ENCODE peak calls at places on chromosomes 12 and 14, in five cellular contexts. Q, D, I, V and G are unnamed samples.

GRCh38 chr14:64391113-64391725 is 3.1 kb downstream of the MTHFD1 start:
- DNase-seq in V (no peak), Q (no peak), D (no peak), I (no peak), G (no peak)

GRCh38 chr12:86389949-86390348 is 133.8 kb upstream of the MGAT4C start:
- DNase-seq in D (no peak), I (no peak), Q (no peak), V (no peak), G (no peak)

GRCh38 chr12:1474567-1475153 is 119.7 kb downstream of the FBXL14 start:
- DNase-seq in D (no peak), I (no peak), Q (no peak), V (no peak), G (no peak)

GRCh38 chr12:121033625-121034349 is 5.3 kb downstream of the OASL start:
- DNase-seq in D (peak; percentile 32), Q (peak; percentile 71), V (peak; percentile 64), I (no peak), G (no peak)

GRCh38 chr14:89217876-89218275 is 199.2 kb downstream of the FOXN3 start:
- DNase-seq in D (no peak), Q (no peak), I (no peak), V (no peak), G (no peak)

GRCh38 chr14:59254146-59254910 is 65.9 kb downstream of the DAAM1 start:
- DNase-seq in D (peak; percentile 36), I (peak; percentile 9), V (no peak), Q (no peak), G (no peak)

GRCh38 chr14:66628646-66629045 is 120.7 kb downstream of the GPHN start:
- DNase-seq in D (no peak), Q (no peak), V (no peak), I (no peak), G (no peak)

GRCh38 chr14:103871596-103872480 is 24.5 kb upstream of the PPP1R13B start:
- DNase-seq in V (peak; percentile 75), D (peak; percentile 75), Q (peak; percentile 67), I (no peak), G (no peak)

GRCh38 chr14:100323942-100324307 is 786 bp downstream of the SLC25A47 start:
- DNase-seq in Q (no peak), I (no peak), D (no peak), V (no peak), G (no peak)

GRCh38 chr12:1795785-1796514 is 24.4 kb upstream of the LRTM2 start:
- DNase-seq in V (peak; percentile 90), Q (peak; percentile 94), D (peak; percentile 96), I (peak; percentile 90), G (peak; percentile 92)

GRCh38 chr14:78202976-78203375 is 32.8 kb downstream of the NRXN3 start:
- DNase-seq in I (no peak), V (no peak), D (no peak), Q (no peak), G (no peak)

GRCh38 chr14:51041117-51041531 is 53.8 kb downstream of the TRIM9 start:
- DNase-seq in V (no peak), Q (no peak), I (no peak), D (no peak), G (no peak)

GRCh38 chr14:37241206-37241605 is 43.5 kb downstream of the MIPOL1 start:
- DNase-seq in I (no peak), D (no peak), Q (no peak), V (no peak), G (no peak)

GRCh38 chr14:78297843-78298242 is 127.7 kb downstream of the NRXN3 start:
- DNase-seq in D (no peak), Q (no peak), V (no peak), I (no peak), G (no peak)

GRCh38 chr14:102375126-102375525 is 12.4 kb downstream of the TECPR2 start:
- DNase-seq in I (no peak), Q (no peak), D (no peak), V (no peak), G (no peak)

GRCh38 chr14:70096866-70097265 is 91.9 kb downstream of the SLC8A3 start:
- DNase-seq in V (no peak), I (peak; percentile 5), D (no peak), Q (no peak), G (no peak)

GRCh38 chr14:84129028-84129427 is 1400.9 kb upstream of the FLRT2 start:
- DNase-seq in Q (no peak), D (peak; percentile 16), I (no peak), V (no peak), G (no peak)

GRCh38 chr12:91383106-91383505 is 200.5 kb upstream of the DCN start:
- DNase-seq in D (no peak), Q (no peak), V (no peak), I (no peak), G (no peak)

GRCh38 chr14:99323603-99324185 is 51.7 kb upstream of the BCL11B start:
- DNase-seq in D (no peak), Q (no peak), I (no peak), V (no peak), G (no peak)

GRCh38 chr12:29086325-29087271 is 62.5 kb upstream of the FAR2 start:
- DNase-seq in V (no peak), I (no peak), Q (no peak), D (no peak), G (no peak)

GRCh38 chr12:89671469-89671868 is 37.2 kb downstream of the ATP2B1 start:
- DNase-seq in V (no peak), I (no peak), D (no peak), Q (no peak), G (no peak)

GRCh38 chr12:8887285-8887715 is 27.0 kb upstream of the PHC1 start:
- DNase-seq in V (no peak), I (no peak), D (no peak), Q (no peak), G (no peak)

GRCh38 chr12:67811437-67812361 is 163.2 kb downstream of the DYRK2 start:
- DNase-seq in I (no peak), D (no peak), V (no peak), Q (no peak), G (no peak)

GRCh38 chr12:42904683-42905418 is 315.3 kb upstream of the PRICKLE1 start:
- DNase-seq in I (peak; percentile 48), V (no peak), Q (no peak), D (no peak), G (peak; percentile 81)

GRCh38 chr12:106197906-106198623 is 49.8 kb downstream of the CKAP4 start:
- DNase-seq in D (no peak), I (no peak), V (no peak), Q (no peak), G (no peak)

GRCh38 chr14:29216774-29217232 is 450.2 kb downstream of the FOXG1 start:
- DNase-seq in V (no peak), Q (no peak), I (no peak), D (peak; percentile 3), G (no peak)

GRCh38 chr12:52293926-52294325 is 2.6 kb upstream of the KRT81 start:
- DNase-seq in Q (no peak), V (no peak), I (no peak), D (peak; percentile 48), G (no peak)

GRCh38 chr12:67034110-67034879 is 234.9 kb upstream of the CAND1 start:
- DNase-seq in V (no peak), I (no peak), Q (no peak), D (no peak), G (no peak)

GRCh38 chr14:32004300-32004699 is 72.8 kb upstream of the ARHGAP5 start:
- DNase-seq in D (no peak), V (no peak), Q (no peak), I (no peak), G (no peak)

GRCh38 chr14:99357856-99358390 is 85.9 kb upstream of the BCL11B start:
- DNase-seq in V (no peak), Q (no peak), I (no peak), D (no peak), G (no peak)

GRCh38 chr12:4285070-4285469 is 11.5 kb downstream of the CCND2 start:
- DNase-seq in D (no peak), Q (no peak), V (no peak), I (no peak), G (no peak)